ENCODE peak calls at places on chromosomes 13 and 19, in ten cellular contexts. One of them, this sample, is unnamed.

GRCh38 chr13:44142911-44143665 is 230.5 kb upstream of the SERP2 start:
- DNase-seq in CD4-positive, CD25-positive, alpha-beta regulatory T cell: no peak
- DNase-seq in esophagus muscularis mucosa: no peak
- DNase-seq in fibroblast of lung: peak; percentile 76
- DNase-seq in adrenal gland: no peak
- DNase-seq in tibial artery: no peak
- DNase-seq in brain microvascular endothelial cell: peak; percentile 80
- DNase-seq in right lobe of liver: no peak
- DNase-seq in mammary epithelial cell: peak; percentile 85
- DNase-seq in thoracic aorta: no peak
- DNase-seq in this sample: no peak

GRCh38 chr13:87954116-87954515 is 282.9 kb downstream of the SLITRK5 start:
- DNase-seq in CD4-positive, CD25-positive, alpha-beta regulatory T cell: no peak
- DNase-seq in right lobe of liver: no peak
- DNase-seq in tibial artery: no peak
- DNase-seq in brain microvascular endothelial cell: no peak
- DNase-seq in mammary epithelial cell: no peak
- DNase-seq in thoracic aorta: no peak
- DNase-seq in adrenal gland: no peak
- DNase-seq in esophagus muscularis mucosa: no peak
- DNase-seq in fibroblast of lung: peak; percentile 12
- DNase-seq in this sample: no peak

GRCh38 chr13:99605417-99606321 is 104.4 kb downstream of the TM9SF2 start:
- DNase-seq in right lobe of liver: peak; percentile 89
- DNase-seq in CD4-positive, CD25-positive, alpha-beta regulatory T cell: peak; percentile 77
- DNase-seq in esophagus muscularis mucosa: no peak
- DNase-seq in brain microvascular endothelial cell: no peak
- DNase-seq in mammary epithelial cell: no peak
- DNase-seq in thoracic aorta: no peak
- DNase-seq in adrenal gland: peak; percentile 64
- DNase-seq in fibroblast of lung: peak; percentile 13
- DNase-seq in tibial artery: peak; percentile 80
- DNase-seq in this sample: peak; percentile 22

GRCh38 chr13:23558675-23559536 is 11.3 kb upstream of the TNFRSF19 start:
- DNase-seq in adrenal gland: peak; percentile 67
- DNase-seq in fibroblast of lung: peak; percentile 92
- DNase-seq in mammary epithelial cell: peak; percentile 97
- DNase-seq in right lobe of liver: no peak
- DNase-seq in CD4-positive, CD25-positive, alpha-beta regulatory T cell: peak; percentile 56
- DNase-seq in thoracic aorta: no peak
- DNase-seq in esophagus muscularis mucosa: no peak
- DNase-seq in tibial artery: no peak
- DNase-seq in brain microvascular endothelial cell: peak; percentile 83
- DNase-seq in this sample: no peak

GRCh38 chr19:37933965-37934364 is 27.0 kb downstream of the SIPA1L3 start:
- DNase-seq in CD4-positive, CD25-positive, alpha-beta regulatory T cell: no peak
- DNase-seq in adrenal gland: peak; percentile 55
- DNase-seq in right lobe of liver: peak; percentile 83
- DNase-seq in mammary epithelial cell: peak; percentile 41
- DNase-seq in thoracic aorta: no peak
- DNase-seq in fibroblast of lung: peak; percentile 86
- DNase-seq in tibial artery: no peak
- DNase-seq in esophagus muscularis mucosa: no peak
- DNase-seq in brain microvascular endothelial cell: peak; percentile 45
- DNase-seq in this sample: no peak

GRCh38 chr13:36261976-36262375 is 35.6 kb downstream of the CCDC169 start:
- DNase-seq in esophagus muscularis mucosa: no peak
- DNase-seq in fibroblast of lung: no peak
- DNase-seq in right lobe of liver: no peak
- DNase-seq in tibial artery: no peak
- DNase-seq in CD4-positive, CD25-positive, alpha-beta regulatory T cell: no peak
- DNase-seq in adrenal gland: no peak
- DNase-seq in mammary epithelial cell: no peak
- DNase-seq in thoracic aorta: no peak
- DNase-seq in brain microvascular endothelial cell: no peak
- DNase-seq in this sample: no peak

GRCh38 chr13:77502104-77502720 is 33.3 kb upstream of the SCEL start:
- DNase-seq in CD4-positive, CD25-positive, alpha-beta regulatory T cell: no peak
- DNase-seq in adrenal gland: no peak
- DNase-seq in fibroblast of lung: no peak
- DNase-seq in mammary epithelial cell: no peak
- DNase-seq in tibial artery: no peak
- DNase-seq in esophagus muscularis mucosa: no peak
- DNase-seq in brain microvascular endothelial cell: no peak
- DNase-seq in thoracic aorta: no peak
- DNase-seq in right lobe of liver: no peak
- DNase-seq in this sample: no peak

GRCh38 chr13:25632166-25632888 is 260.6 kb downstream of the ATP8A2 start:
- DNase-seq in esophagus muscularis mucosa: no peak
- DNase-seq in fibroblast of lung: no peak
- DNase-seq in brain microvascular endothelial cell: no peak
- DNase-seq in CD4-positive, CD25-positive, alpha-beta regulatory T cell: no peak
- DNase-seq in adrenal gland: no peak
- DNase-seq in mammary epithelial cell: no peak
- DNase-seq in right lobe of liver: no peak
- DNase-seq in tibial artery: no peak
- DNase-seq in thoracic aorta: no peak
- DNase-seq in this sample: no peak

GRCh38 chr19:47022140-47022536 is 2.5 kb downstream of the NPAS1 start:
- DNase-seq in brain microvascular endothelial cell: no peak
- DNase-seq in right lobe of liver: no peak
- DNase-seq in thoracic aorta: no peak
- DNase-seq in mammary epithelial cell: no peak
- DNase-seq in fibroblast of lung: no peak
- DNase-seq in esophagus muscularis mucosa: no peak
- DNase-seq in CD4-positive, CD25-positive, alpha-beta regulatory T cell: no peak
- DNase-seq in tibial artery: no peak
- DNase-seq in adrenal gland: no peak
- DNase-seq in this sample: no peak

GRCh38 chr19:35729021-35729420 is 11.2 kb downstream of the KMT2B start:
- DNase-seq in CD4-positive, CD25-positive, alpha-beta regulatory T cell: no peak
- DNase-seq in right lobe of liver: no peak
- DNase-seq in thoracic aorta: no peak
- DNase-seq in adrenal gland: no peak
- DNase-seq in mammary epithelial cell: no peak
- DNase-seq in fibroblast of lung: no peak
- DNase-seq in esophagus muscularis mucosa: no peak
- DNase-seq in brain microvascular endothelial cell: no peak
- DNase-seq in tibial artery: no peak
- DNase-seq in this sample: no peak

GRCh38 chr19:40147693-40148347 is 43.4 kb upstream of the MAP3K10 start:
- DNase-seq in tibial artery: peak; percentile 57
- DNase-seq in adrenal gland: peak; percentile 51
- DNase-seq in right lobe of liver: no peak
- DNase-seq in mammary epithelial cell: peak; percentile 82
- DNase-seq in fibroblast of lung: peak; percentile 75
- DNase-seq in brain microvascular endothelial cell: peak; percentile 49
- DNase-seq in thoracic aorta: no peak
- DNase-seq in CD4-positive, CD25-positive, alpha-beta regulatory T cell: no peak
- DNase-seq in esophagus muscularis mucosa: peak; percentile 83
- DNase-seq in this sample: no peak

GRCh38 chr13:25295228-25295627 is 6.2 kb upstream of the NUP58 start:
- DNase-seq in esophagus muscularis mucosa: no peak
- DNase-seq in mammary epithelial cell: no peak
- DNase-seq in thoracic aorta: no peak
- DNase-seq in adrenal gland: no peak
- DNase-seq in CD4-positive, CD25-positive, alpha-beta regulatory T cell: no peak
- DNase-seq in brain microvascular endothelial cell: peak; percentile 32
- DNase-seq in tibial artery: no peak
- DNase-seq in right lobe of liver: no peak
- DNase-seq in fibroblast of lung: peak; percentile 41
- DNase-seq in this sample: no peak

GRCh38 chr19:51644636-51645271 is 1.9 kb downstream of the SIGLEC14 start:
- DNase-seq in esophagus muscularis mucosa: no peak
- DNase-seq in CD4-positive, CD25-positive, alpha-beta regulatory T cell: no peak
- DNase-seq in adrenal gland: no peak
- DNase-seq in thoracic aorta: no peak
- DNase-seq in right lobe of liver: no peak
- DNase-seq in fibroblast of lung: no peak
- DNase-seq in brain microvascular endothelial cell: no peak
- DNase-seq in tibial artery: no peak
- DNase-seq in mammary epithelial cell: no peak
- DNase-seq in this sample: no peak

GRCh38 chr13:49148405-49148804 is 71.7 kb upstream of the MLNR start:
- DNase-seq in right lobe of liver: no peak
- DNase-seq in fibroblast of lung: no peak
- DNase-seq in tibial artery: no peak
- DNase-seq in adrenal gland: no peak
- DNase-seq in CD4-positive, CD25-positive, alpha-beta regulatory T cell: no peak
- DNase-seq in thoracic aorta: no peak
- DNase-seq in esophagus muscularis mucosa: no peak
- DNase-seq in brain microvascular endothelial cell: no peak
- DNase-seq in mammary epithelial cell: no peak
- DNase-seq in this sample: no peak

GRCh38 chr13:27353166-27353583 is 71.2 kb upstream of the GTF3A start:
- DNase-seq in brain microvascular endothelial cell: peak; percentile 36
- DNase-seq in adrenal gland: no peak
- DNase-seq in fibroblast of lung: peak; percentile 77
- DNase-seq in CD4-positive, CD25-positive, alpha-beta regulatory T cell: peak; percentile 75
- DNase-seq in esophagus muscularis mucosa: no peak
- DNase-seq in right lobe of liver: no peak
- DNase-seq in mammary epithelial cell: no peak
- DNase-seq in tibial artery: no peak
- DNase-seq in thoracic aorta: no peak
- DNase-seq in this sample: no peak

GRCh38 chr13:110445722-110446569 is 115.6 kb downstream of the RAB20 start:
- DNase-seq in mammary epithelial cell: peak; percentile 75
- DNase-seq in esophagus muscularis mucosa: no peak
- DNase-seq in fibroblast of lung: no peak
- DNase-seq in right lobe of liver: no peak
- DNase-seq in thoracic aorta: no peak
- DNase-seq in brain microvascular endothelial cell: no peak
- DNase-seq in adrenal gland: peak; percentile 45
- DNase-seq in tibial artery: peak; percentile 65
- DNase-seq in CD4-positive, CD25-positive, alpha-beta regulatory T cell: no peak
- DNase-seq in this sample: no peak

GRCh38 chr19:804419-805160 is 7.3 kb downstream of the PTBP1 start:
- DNase-seq in brain microvascular endothelial cell: no peak
- DNase-seq in thoracic aorta: no peak
- DNase-seq in mammary epithelial cell: no peak
- DNase-seq in fibroblast of lung: no peak
- DNase-seq in esophagus muscularis mucosa: no peak
- DNase-seq in adrenal gland: no peak
- DNase-seq in CD4-positive, CD25-positive, alpha-beta regulatory T cell: no peak
- DNase-seq in right lobe of liver: no peak
- DNase-seq in tibial artery: no peak
- DNase-seq in this sample: no peak

GRCh38 chr13:28705734-28706133 is 13.0 kb downstream of the SLC46A3 start:
- DNase-seq in CD4-positive, CD25-positive, alpha-beta regulatory T cell: no peak
- DNase-seq in fibroblast of lung: no peak
- DNase-seq in adrenal gland: no peak
- DNase-seq in esophagus muscularis mucosa: no peak
- DNase-seq in tibial artery: no peak
- DNase-seq in right lobe of liver: no peak
- DNase-seq in brain microvascular endothelial cell: no peak
- DNase-seq in mammary epithelial cell: no peak
- DNase-seq in thoracic aorta: no peak
- DNase-seq in this sample: no peak

DNA sequence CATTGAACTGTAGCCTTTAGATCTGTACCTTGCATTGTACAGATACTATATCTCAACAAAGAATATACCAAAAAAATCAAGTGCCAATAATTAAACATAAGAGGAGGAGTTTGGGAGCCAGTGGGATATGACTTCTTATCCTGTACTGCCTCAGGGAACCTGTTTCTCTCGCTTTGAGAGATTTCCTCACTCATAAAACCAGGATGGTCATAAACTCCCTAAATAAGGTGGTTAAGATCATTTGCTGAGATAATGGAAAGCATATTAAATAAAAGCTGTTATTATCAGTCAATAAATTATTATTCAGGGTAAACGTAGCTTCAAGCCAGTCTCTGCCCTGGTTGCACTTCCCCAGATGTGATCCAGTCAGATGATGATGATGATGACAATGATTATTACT is 17.0 kb downstream of the OPA3 start:
- DNase-seq in esophagus muscularis mucosa: no peak
- DNase-seq in mammary epithelial cell: no peak
- DNase-seq in thoracic aorta: no peak
- DNase-seq in adrenal gland: no peak
- DNase-seq in right lobe of liver: no peak
- DNase-seq in fibroblast of lung: no peak
- DNase-seq in brain microvascular endothelial cell: no peak
- DNase-seq in CD4-positive, CD25-positive, alpha-beta regulatory T cell: no peak
- DNase-seq in tibial artery: no peak
- DNase-seq in this sample: no peak
- H3K27ac ChIP-seq in esophagus muscularis mucosa: no peak overlapping the region
- H3K27ac ChIP-seq in mammary epithelial cell: peak overlapping the region; percentile 79
- H3K27ac ChIP-seq in thoracic aorta: no peak overlapping the region
- H3K27ac ChIP-seq in adrenal gland: no peak overlapping the region
- H3K27ac ChIP-seq in right lobe of liver: no peak overlapping the region
- H3K27ac ChIP-seq in fibroblast of lung: no peak overlapping the region
- H3K27ac ChIP-seq in brain microvascular endothelial cell: no peak overlapping the region
- H3K27ac ChIP-seq in CD4-positive, CD25-positive, alpha-beta regulatory T cell: no peak overlapping the region
- H3K27ac ChIP-seq in tibial artery: no peak overlapping the region
- H3K27ac ChIP-seq in this sample: no peak overlapping the region

DNA sequence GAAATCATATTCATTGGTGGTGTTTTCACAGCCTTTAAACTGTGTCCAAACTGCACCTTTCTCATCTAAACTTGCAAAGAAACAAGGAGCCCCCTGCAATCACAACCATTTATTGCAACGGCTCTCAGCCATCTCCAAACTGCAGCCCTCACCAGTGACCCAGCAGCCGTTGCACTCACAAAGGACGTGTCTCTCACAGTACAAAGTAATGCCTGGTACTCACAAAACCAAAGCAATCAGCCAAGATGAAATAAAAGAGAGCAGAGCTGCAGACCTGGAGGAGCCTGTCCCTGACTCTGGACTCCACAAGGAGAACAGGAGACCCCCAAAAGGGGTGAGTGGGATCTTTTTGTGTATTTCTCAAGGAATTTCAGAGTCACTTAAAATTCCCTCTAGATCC is 20.2 kb upstream of the CEACAM21 start:
- DNase-seq in tibial artery: no peak
- DNase-seq in CD4-positive, CD25-positive, alpha-beta regulatory T cell: no peak
- DNase-seq in fibroblast of lung: no peak
- DNase-seq in mammary epithelial cell: no peak
- DNase-seq in right lobe of liver: no peak
- DNase-seq in thoracic aorta: no peak
- DNase-seq in brain microvascular endothelial cell: no peak
- DNase-seq in esophagus muscularis mucosa: no peak
- DNase-seq in adrenal gland: no peak
- DNase-seq in this sample: no peak
- H3K27ac ChIP-seq in tibial artery: no peak overlapping the region
- H3K27ac ChIP-seq in CD4-positive, CD25-positive, alpha-beta regulatory T cell: peak overlapping the region; percentile 82
- H3K27ac ChIP-seq in fibroblast of lung: no peak overlapping the region
- H3K27ac ChIP-seq in mammary epithelial cell: no peak overlapping the region
- H3K27ac ChIP-seq in right lobe of liver: no peak overlapping the region
- H3K27ac ChIP-seq in thoracic aorta: no peak overlapping the region
- H3K27ac ChIP-seq in brain microvascular endothelial cell: no peak overlapping the region
- H3K27ac ChIP-seq in esophagus muscularis mucosa: no peak overlapping the region
- H3K27ac ChIP-seq in adrenal gland: no peak overlapping the region
- H3K27ac ChIP-seq in this sample: no peak overlapping the region

GRCh38 chr13:114048463-114048862 is 74.6 kb upstream of the C13orf46 start:
- DNase-seq in CD4-positive, CD25-positive, alpha-beta regulatory T cell: no peak
- DNase-seq in fibroblast of lung: no peak
- DNase-seq in brain microvascular endothelial cell: no peak
- DNase-seq in tibial artery: no peak
- DNase-seq in thoracic aorta: no peak
- DNase-seq in right lobe of liver: no peak
- DNase-seq in mammary epithelial cell: no peak
- DNase-seq in esophagus muscularis mucosa: no peak
- DNase-seq in adrenal gland: no peak
- DNase-seq in this sample: no peak
- H3K27ac ChIP-seq in CD4-positive, CD25-positive, alpha-beta regulatory T cell: peak overlapping the region; percentile 41
- H3K27ac ChIP-seq in fibroblast of lung: no peak overlapping the region
- H3K27ac ChIP-seq in brain microvascular endothelial cell: no peak overlapping the region
- H3K27ac ChIP-seq in tibial artery: no peak overlapping the region
- H3K27ac ChIP-seq in thoracic aorta: no peak overlapping the region
- H3K27ac ChIP-seq in right lobe of liver: no peak overlapping the region
- H3K27ac ChIP-seq in mammary epithelial cell: no peak overlapping the region
- H3K27ac ChIP-seq in esophagus muscularis mucosa: no peak overlapping the region
- H3K27ac ChIP-seq in adrenal gland: no peak overlapping the region
- H3K27ac ChIP-seq in this sample: no peak overlapping the region

GRCh38 chr19:57317503-57317902 is 2.8 kb upstream of the ZNF543 start:
- DNase-seq in brain microvascular endothelial cell: no peak
- DNase-seq in tibial artery: no peak
- DNase-seq in CD4-positive, CD25-positive, alpha-beta regulatory T cell: no peak
- DNase-seq in adrenal gland: no peak
- DNase-seq in thoracic aorta: no peak
- DNase-seq in fibroblast of lung: no peak
- DNase-seq in mammary epithelial cell: no peak
- DNase-seq in right lobe of liver: no peak
- DNase-seq in esophagus muscularis mucosa: no peak
- DNase-seq in this sample: no peak
- H3K27ac ChIP-seq in brain microvascular endothelial cell: no peak overlapping the region
- H3K27ac ChIP-seq in tibial artery: no peak overlapping the region
- H3K27ac ChIP-seq in CD4-positive, CD25-positive, alpha-beta regulatory T cell: no peak overlapping the region
- H3K27ac ChIP-seq in adrenal gland: no peak overlapping the region
- H3K27ac ChIP-seq in thoracic aorta: no peak overlapping the region
- H3K27ac ChIP-seq in fibroblast of lung: no peak overlapping the region
- H3K27ac ChIP-seq in mammary epithelial cell: no peak overlapping the region
- H3K27ac ChIP-seq in right lobe of liver: no peak overlapping the region
- H3K27ac ChIP-seq in esophagus muscularis mucosa: no peak overlapping the region
- H3K27ac ChIP-seq in this sample: no peak overlapping the region